ENCODE peak calls at places on chromosomes 2 and 18, in eight cellular contexts. W, Z, O, C, B, V, X and K are unnamed samples.
A peak's percentile ranks its signal among the peaks of the same experiment; 100 is the strongest.

GRCh38 chr2:69616755-69617154 is 26.8 kb downstream of the AAK1 start:
- DNase-seq in X (no peak), C (no peak), O (no peak), Z (peak; percentile 35), W (no peak), B (no peak), V (no peak), K (no peak)

GRCh38 chr2:26401739-26402541 is at the start of gene DRC1:
- DNase-seq in W (peak; percentile 62), B (peak; percentile 96), C (peak; percentile 74), O (peak; percentile 25), X (peak; percentile 75), V (peak; percentile 65), Z (peak; percentile 78), K (no peak)

GRCh38 chr2:170816499-170817246 is at the start of gene GAD1:
- DNase-seq in X (peak; percentile 32), Z (peak; percentile 44), V (peak; percentile 65), B (peak; percentile 79), C (peak; percentile 83), O (peak; percentile 74), W (no peak), K (peak; percentile 53)

GRCh38 chr2:57330447-57330846 is 716.2 kb upstream of the VRK2 start:
- DNase-seq in X (peak; percentile 5), O (no peak), Z (peak; percentile 39), C (no peak), B (no peak), W (no peak), V (no peak), K (no peak)

GRCh38 chr2:225052703-225053102 is 10.4 kb upstream of the DOCK10 start:
- DNase-seq in V (peak; percentile 52), X (no peak), W (no peak), B (no peak), C (no peak), O (no peak), Z (no peak), K (peak; percentile 41)

GRCh38 chr2:158688722-158689121 is 106.4 kb upstream of the DAPL1 start:
- DNase-seq in C (no peak), X (peak; percentile 17), V (no peak), B (no peak), O (no peak), W (no peak), Z (peak; percentile 44), K (no peak)

GRCh38 chr2:128322651-128323491 is 4.2 kb upstream of the HS6ST1 start:
- DNase-seq in X (no peak), O (peak; percentile 10), C (peak; percentile 66), B (no peak), Z (no peak), V (no peak), W (peak; percentile 18), K (peak; percentile 49)

GRCh38 chr2:227781841-227782240 is 31.8 kb upstream of the CCL20 start:
- DNase-seq in C (no peak), O (no peak), X (no peak), Z (no peak), W (no peak), B (no peak), V (no peak), K (no peak)

GRCh38 chr2:1544478-1545069 is 131.3 kb downstream of the TPO start:
- DNase-seq in Z (peak; percentile 46), W (no peak), V (no peak), O (no peak), C (no peak), B (no peak), X (peak; percentile 31), K (no peak)

GRCh38 chr18:5669585-5669984 is 125.8 kb upstream of the EPB41L3 start:
- DNase-seq in W (no peak), X (no peak), V (no peak), B (no peak), O (no peak), Z (no peak), C (no peak), K (no peak)

GRCh38 chr2:42908538-42909200 is 116.3 kb upstream of the HAAO start:
- DNase-seq in B (no peak), C (peak; percentile 21), X (no peak), O (no peak), Z (no peak), W (no peak), V (no peak), K (no peak)

GRCh38 chr18:62788111-62788510 is 72.8 kb downstream of the PHLPP1 start:
- DNase-seq in B (no peak), X (no peak), V (no peak), Z (no peak), W (no peak), O (no peak), C (no peak), K (no peak)

GRCh38 chr2:105417789-105418475 is 19.1 kb upstream of the FHL2 start:
- DNase-seq in Z (peak; percentile 72), W (no peak), C (no peak), B (no peak), X (peak; percentile 74), V (no peak), O (no peak), K (no peak)

GRCh38 chr2:121045245-121045644 is 239.8 kb downstream of the TFCP2L1 start:
- DNase-seq in W (no peak), X (no peak), V (no peak), C (peak; percentile 45), O (no peak), Z (no peak), B (no peak), K (no peak)

GRCh38 chr2:20330202-20330601 is 20.4 kb downstream of the PUM2 start:
- DNase-seq in B (no peak), X (no peak), Z (no peak), V (no peak), C (no peak), W (no peak), O (no peak), K (no peak)

GRCh38 chr2:194819367-194819766 is 837.7 kb upstream of the SLC39A10 start:
- DNase-seq in W (no peak), Z (no peak), C (no peak), X (no peak), O (no peak), V (no peak), B (no peak), K (no peak)

GRCh38 chr18:79856119-79857080 is 58.7 kb downstream of the KCNG2 start:
- DNase-seq in O (no peak), Z (peak; percentile 73), C (no peak), X (no peak), B (no peak), V (no peak), W (no peak), K (no peak)

GRCh38 chr2:20796374-20796791 is 26.5 kb downstream of the LDAH start:
- DNase-seq in C (no peak), V (peak; percentile 25), W (no peak), X (no peak), Z (peak; percentile 87), B (no peak), O (no peak), K (no peak)

GRCh38 chr2:8679827-8680731 is 1.8 kb upstream of the ID2 start:
- DNase-seq in Z (peak; percentile 22), B (peak; percentile 31), X (peak; percentile 55), O (peak; percentile 84), C (no peak), W (peak; percentile 70), V (peak; percentile 95), K (no peak)

GRCh38 chr2:119106301-119106897 is 52.2 kb downstream of the C1QL2 start:
- DNase-seq in Z (peak; percentile 27), X (peak; percentile 22), C (no peak), V (peak; percentile 10), B (peak; percentile 93), O (peak; percentile 55), W (no peak), K (no peak)

GRCh38 chr2:12061317-12061716 is 314.9 kb downstream of the LPIN1 start:
- DNase-seq in O (no peak), V (no peak), C (no peak), B (no peak), Z (peak; percentile 19), X (no peak), W (no peak), K (no peak)

GRCh38 chr2:23069935-23070334 is 315.0 kb upstream of the KLHL29 start:
- DNase-seq in C (no peak), V (peak; percentile 38), O (no peak), X (no peak), B (no peak), W (no peak), Z (no peak), K (no peak)

GRCh38 chr2:9153589-9153988 is 53.0 kb upstream of the ASAP2 start:
- DNase-seq in O (no peak), V (no peak), X (no peak), W (no peak), B (no peak), Z (peak; percentile 41), C (no peak), K (no peak)

GRCh38 chr2:190340369-190340768 is 3.0 kb upstream of the INPP1 start:
- DNase-seq in Z (peak; percentile 34), W (no peak), B (no peak), O (no peak), V (no peak), C (no peak), X (no peak), K (no peak)

GRCh38 chr2:126996378-126996699 is 97.6 kb downstream of the TEX51 start:
- DNase-seq in X (no peak), C (no peak), O (no peak), V (no peak), Z (no peak), W (no peak), B (no peak), K (no peak)

GRCh38 chr2:70190086-70190412 is 770 bp downstream of the C2orf42 start:
- DNase-seq in X (no peak), O (no peak), C (no peak), W (no peak), V (no peak), B (peak; percentile 9), Z (no peak), K (no peak)

GRCh38 chr2:174004900-174005605 is 39.9 kb upstream of the SP3 start:
- DNase-seq in X (peak; percentile 73), W (peak; percentile 39), B (no peak), O (no peak), C (no peak), V (no peak), Z (peak; percentile 86), K (no peak)